ENCODE peak calls at places on chromosomes 11 and 22, in five cellular contexts. O is neural progenitor cell, X is neuronal stem cell, N is A549, R is testis. E is an unnamed sample.
A peak's percentile ranks its signal among the peaks of the same experiment; 100 is the strongest.

GRCh38 chr11:8225589-8226036 is 38.1 kb downstream of the LMO1 start:
- DNase-seq in O (peak; percentile 90), X (peak; percentile 86), R (peak; percentile 90), N (peak; percentile 58), E (peak; percentile 77)

GRCh38 chr11:44601471-44602370 is 36.3 kb downstream of the CD82 start:
- DNase-seq in X (no peak), R (no peak), N (no peak), O (no peak), E (no peak)

GRCh38 chr11:100546714-100547113 is 140.4 kb upstream of the ARHGAP42 start:
- DNase-seq in X (no peak), O (no peak), N (peak; percentile 20), R (no peak), E (no peak)

GRCh38 chr11:71342951-71343827 is 90.8 kb upstream of the SHANK2 start:
- DNase-seq in O (peak; percentile 72), X (peak; percentile 44), N (peak; percentile 60), R (peak; percentile 65), E (peak; percentile 46)

GRCh38 chr22:37075822-37076433 is 24.4 kb downstream of the KCTD17 start:
- DNase-seq in N (no peak), O (no peak), X (no peak), R (no peak), E (no peak)

GRCh38 chr11:92826136-92826535 is 143.3 kb upstream of the MTNR1B start:
- DNase-seq in N (no peak), R (no peak), O (no peak), X (no peak), E (no peak)

GRCh38 chr22:30863161-30863833 is 105.3 kb downstream of the MORC2 start:
- DNase-seq in N (no peak), R (peak; percentile 7), O (no peak), X (no peak), E (no peak)

GRCh38 chr11:103988595-103988969 is 47.9 kb upstream of the DDI1 start:
- DNase-seq in N (no peak), O (no peak), R (no peak), X (no peak), E (no peak)

GRCh38 chr11:22359295-22359694 is 21.1 kb downstream of the SLC17A6 start:
- DNase-seq in R (no peak), N (no peak), X (no peak), O (no peak), E (no peak)

GRCh38 chr11:44623321-44623715 is 57.9 kb downstream of the CD82 start:
- DNase-seq in R (peak; percentile 2), N (no peak), O (no peak), X (no peak), E (no peak)

GRCh38 chr11:28619870-28620540 is 511.8 kb downstream of the METTL15 start:
- DNase-seq in R (no peak), X (no peak), O (no peak), N (peak; percentile 24), E (no peak)

GRCh38 chr11:60912223-60912850 is 1.6 kb upstream of the TMEM109 start:
- DNase-seq in X (no peak), R (no peak), N (no peak), O (peak; percentile 69), E (no peak)

GRCh38 chr11:44004452-44004833 is 43.3 kb upstream of the ACCSL start:
- DNase-seq in X (no peak), O (no peak), N (no peak), R (no peak), E (no peak)

GRCh38 chr11:57597971-57598830 is 716 bp downstream of the SERPING1 start:
- DNase-seq in N (no peak), O (peak; percentile 98), X (peak; percentile 97), R (peak; percentile 69), E (peak; percentile 16)

GRCh38 chr11:65653229-65654225 is 9.2 kb downstream of the RELA start:
- DNase-seq in O (no peak), X (no peak), N (no peak), R (no peak), E (no peak)

GRCh38 chr11:87739766-87740165 is 435.5 kb downstream of the RAB38 start:
- DNase-seq in O (no peak), R (no peak), N (no peak), X (no peak), E (no peak)

GRCh38 chr11:111557425-111558111 is 17.0 kb downstream of the LAYN start:
- DNase-seq in X (no peak), N (peak; percentile 53), R (no peak), O (no peak), E (no peak)

GRCh38 chr11:5367461-5368074 is 16.0 kb upstream of the OR51M1 start:
- DNase-seq in R (no peak), X (no peak), O (no peak), N (no peak), E (no peak)

GRCh38 chr22:47563406-47564157 is 801.1 kb downstream of the TBC1D22A start:
- DNase-seq in N (no peak), O (no peak), X (no peak), R (no peak), E (no peak)

GRCh38 chr22:37764622-37765021 is 43.1 kb upstream of the GCAT start:
- DNase-seq in X (no peak), N (no peak), O (no peak), R (no peak), E (no peak)

GRCh38 chr22:39149915-39150847 is 2.3 kb downstream of the CBX7 start:
- DNase-seq in R (no peak), N (no peak), O (peak; percentile 40), X (no peak), E (no peak)

GRCh38 chr11:67213251-67213650 is 53.0 kb upstream of the GRK2 start:
- DNase-seq in R (no peak), X (no peak), N (no peak), O (no peak), E (no peak)

GRCh38 chr11:99424313-99425084 is 403.8 kb downstream of the CNTN5 start:
- DNase-seq in X (no peak), N (no peak), O (no peak), R (no peak), E (no peak)

GRCh38 chr11:119531091-119531490 is 108.1 kb upstream of the THY1 start:
- DNase-seq in N (no peak), O (no peak), R (no peak), X (no peak), E (no peak)

GRCh38 chr11:35323076-35323868 is 96.1 kb downstream of the SLC1A2 start:
- DNase-seq in R (no peak), X (no peak), O (no peak), N (no peak), E (no peak)
- H3K4me1 ChIP-seq in R (no peaks in the 10 kb centered on the region), X (no peaks in the 10 kb centered on the region), O (no peaks in the 10 kb centered on the region), N (no peaks in the 10 kb centered on the region), E (no peaks in the 10 kb centered on the region)

GRCh38 chr22:20239063-20239950 is 28.8 kb downstream of the RTN4R start:
- DNase-seq in X (no peak), N (no peak), O (no peak), R (no peak), E (peak; percentile 63)
- H3K4me3 ChIP-seq in X (no peak overlapping the region), N (no peak overlapping the region), O (no peak overlapping the region), R (no peak overlapping the region), E (no peak overlapping the region)

DNA sequence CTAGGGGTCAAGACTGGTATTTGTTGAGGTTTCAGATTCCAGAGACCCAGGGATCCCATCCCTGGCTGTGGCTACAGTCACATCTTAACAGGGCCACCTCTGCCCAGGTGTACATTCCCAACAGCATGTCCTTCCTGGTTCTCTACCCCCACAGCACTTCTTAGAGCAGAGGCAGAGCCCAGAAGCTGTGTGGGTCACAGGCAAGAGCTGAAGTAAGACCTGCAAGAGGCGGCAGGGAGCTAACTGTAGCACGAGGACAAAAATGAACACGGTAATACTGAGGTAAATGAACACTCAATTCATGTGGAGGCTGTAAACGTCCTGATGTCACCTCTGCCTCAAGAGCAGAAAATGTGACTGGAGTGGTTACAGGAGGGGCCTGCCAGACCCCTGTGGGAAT is 21.7 kb upstream of the RAPSN start:
- DNase-seq in O (no peak), X (no peak), R (no peak), N (no peak), E (no peak)
- H3K4me1 ChIP-seq in O (peaks cover 44% of the 10 kb centered on the region), X (peaks cover 16% of the 10 kb centered on the region), R (peaks cover 19% of the 10 kb centered on the region), N (peaks cover 12% of the 10 kb centered on the region), E (peaks cover 3% of the 10 kb centered on the region)

GRCh38 chr11:46361283-46362145 is 14.3 kb downstream of the DGKZ start:
- DNase-seq in X (no peak), N (no peak), O (no peak), R (peak; percentile 67), E (peak; percentile 63)
- H3K4me3 ChIP-seq in X (no peak overlapping the region), N (no peak overlapping the region), O (no peak overlapping the region), R (no peak overlapping the region), E (no peak overlapping the region)

GRCh38 chr11:96054870-96055705 is 131.2 kb upstream of the MTMR2 start:
- DNase-seq in R (no peak), N (peak; percentile 26), X (peak; percentile 71), O (peak; percentile 85), E (no peak)

GRCh38 chr11:96050435-96051182 is 126.7 kb upstream of the MTMR2 start:
- DNase-seq in O (no peak), X (no peak), R (no peak), N (peak; percentile 9), E (no peak)

GRCh38 chr11:96051820-96052219 is 127.9 kb upstream of the MTMR2 start:
- DNase-seq in N (no peak), R (no peak), X (no peak), O (no peak), E (no peak)

GRCh38 chr11:96055706-96056387 is 131.9 kb upstream of the MTMR2 start:
- DNase-seq in R (no peak), O (peak; percentile 43), N (no peak), X (peak; percentile 6), E (peak; percentile 19)

DNA sequence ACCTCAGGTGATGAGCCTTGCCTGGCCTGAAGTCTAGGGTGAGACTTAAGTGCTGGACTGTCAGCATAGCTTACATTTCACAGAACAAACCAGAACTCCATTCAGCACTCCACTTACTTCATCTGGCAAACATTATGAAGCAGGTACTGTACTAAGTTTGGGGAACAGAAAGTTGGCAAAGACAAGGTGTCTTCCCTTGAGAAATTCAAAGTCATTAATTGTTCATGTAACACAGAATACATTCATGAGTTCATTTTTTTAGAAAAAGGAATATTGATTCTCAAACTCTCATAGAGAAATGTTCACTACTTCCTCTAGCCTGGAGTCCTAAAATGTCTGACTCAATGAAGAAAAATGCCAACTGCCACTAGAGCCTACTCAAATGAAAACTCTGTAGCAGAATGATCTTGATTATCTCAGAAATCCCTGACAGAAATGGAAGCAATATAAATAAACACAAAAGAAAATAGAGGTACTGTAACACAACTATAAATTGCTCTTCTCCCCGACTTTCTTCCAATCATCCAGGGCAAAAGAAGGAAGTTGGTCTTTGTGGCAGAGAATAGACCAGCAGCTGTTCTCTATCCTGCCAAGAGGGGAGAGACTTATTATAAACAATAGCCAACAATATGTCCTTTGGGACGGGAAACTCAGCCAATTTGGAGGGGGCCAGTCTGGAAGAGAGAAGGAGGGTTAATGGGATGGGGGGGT is 129.2 kb upstream of the MTMR2 start:
- DNase-seq in X (no peak), O (no peak), N (no peak), R (no peak), E (no peak)
- H3K4me1 ChIP-seq in X (peaks cover 52% of the 10 kb centered on the region), O (peaks cover 29% of the 10 kb centered on the region), N (peaks cover 21% of the 10 kb centered on the region), R (peaks cover 5% of the 10 kb centered on the region), E (peaks cover 7% of the 10 kb centered on the region)

DNA sequence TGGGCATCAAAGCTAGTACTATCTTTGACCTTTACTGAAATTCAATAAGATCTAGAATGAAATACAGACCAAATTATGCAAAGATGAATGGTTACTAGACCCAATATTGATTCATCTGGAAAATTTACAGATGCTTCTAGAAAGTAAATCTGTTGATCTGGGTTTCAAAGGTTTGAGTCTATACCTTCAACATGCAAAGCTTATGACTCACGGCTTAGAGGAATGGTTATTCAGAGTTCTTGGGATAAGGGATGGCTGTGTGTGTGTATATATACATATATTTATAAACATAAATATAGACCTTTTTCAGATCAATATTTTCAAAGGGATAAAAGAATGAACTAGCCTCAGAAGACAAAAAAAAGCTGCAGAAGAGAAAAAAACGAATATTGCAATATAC is 1.3 kb downstream of the SPTY2D1 start:
- DNase-seq in N (no peak), X (no peak), O (no peak), R (no peak), E (no peak)
- H3K4me3 ChIP-seq in N (peak overlapping the region; percentile 74), X (peak overlapping the region; percentile 85), O (peak overlapping the region; percentile 96), R (peak overlapping the region; percentile 77), E (peak overlapping the region; percentile 93)